ENCODE peak calls at places on chromosomes 6 and 20, in seven cellular contexts. Q, V, X, F, R, B and S are unnamed samples.

GRCh38 chr6:144969154-144969553 is 684.0 kb downstream of the UTRN start:
- DNase-seq in V (no peak), Q (no peak), B (no peak), R (no peak), F (no peak), X (no peak), S (no peak)

GRCh38 chr6:141326426-141326825 is 806.3 kb upstream of the GJE1 start:
- DNase-seq in F (peak; percentile 54), V (no peak), X (no peak), R (peak; percentile 21), B (no peak), Q (no peak), S (no peak)

GRCh38 chr20:9161308-9161707 is 92.4 kb downstream of the PLCB4 start:
- DNase-seq in X (no peak), R (no peak), F (no peak), B (no peak), V (no peak), Q (no peak), S (no peak)

GRCh38 chr6:12548526-12548925 is 168.0 kb upstream of the PHACTR1 start:
- DNase-seq in B (no peak), F (no peak), R (no peak), Q (no peak), V (no peak), X (no peak), S (no peak)

GRCh38 chr20:15475483-15475882 is 1097.8 kb downstream of the KIF16B start:
- DNase-seq in R (peak; percentile 31), Q (no peak), X (peak; percentile 27), V (peak; percentile 29), B (no peak), F (peak; percentile 10), S (peak; percentile 42)

GRCh38 chr6:36772401-36772800 is 66.8 kb downstream of the CPNE5 start:
- DNase-seq in R (no peak), X (no peak), F (no peak), V (no peak), B (no peak), Q (no peak), S (no peak)

GRCh38 chr20:40513010-40513409 is 176.0 kb downstream of the MAFB start:
- DNase-seq in V (no peak), X (no peak), Q (no peak), B (no peak), R (no peak), F (no peak), S (no peak)

GRCh38 chr6:309947-310346 is 17.7 kb downstream of the DUSP22 start:
- DNase-seq in Q (no peak), X (no peak), R (no peak), V (no peak), B (no peak), F (no peak), S (no peak)

GRCh38 chr20:12040261-12040660 is 122.6 kb downstream of the BTBD3 start:
- DNase-seq in X (no peak), F (no peak), R (no peak), V (no peak), B (no peak), Q (no peak), S (no peak)

GRCh38 chr20:3902446-3902845 is 13.3 kb downstream of the PANK2 start:
- DNase-seq in F (no peak), R (no peak), X (no peak), B (no peak), Q (no peak), V (no peak), S (no peak)

GRCh38 chr6:123770247-123770949 is 33.3 kb upstream of the NKAIN2 start:
- DNase-seq in V (no peak), X (no peak), R (no peak), Q (no peak), B (no peak), F (no peak), S (no peak)

GRCh38 chr6:142361765-142362540 is 60.1 kb downstream of the ADGRG6 start:
- DNase-seq in F (no peak), X (no peak), B (no peak), Q (no peak), V (no peak), R (no peak), S (no peak)

GRCh38 chr6:145906144-145906543 is 58.0 kb downstream of the SHPRH start:
- DNase-seq in B (no peak), Q (no peak), R (no peak), V (no peak), F (no peak), X (no peak), S (no peak)

GRCh38 chr6:474454-475185 is 83.1 kb downstream of the IRF4 start:
- DNase-seq in F (peak; percentile 16), X (no peak), V (no peak), R (no peak), B (no peak), Q (peak; percentile 66), S (no peak)

GRCh38 chr20:39036011-39036410 is 73.9 kb downstream of the DHX35 start:
- DNase-seq in B (no peak), R (no peak), V (no peak), X (no peak), F (no peak), Q (no peak), S (no peak)

GRCh38 chr6:113879186-113880096 is 22.3 kb downstream of the MARCKS start:
- DNase-seq in V (peak; percentile 54), X (peak; percentile 69), R (peak; percentile 49), F (peak; percentile 53), Q (no peak), B (no peak), S (no peak)

GRCh38 chr6:75492769-75493168 is 831 bp downstream of the FILIP1 start:
- DNase-seq in F (no peak), B (no peak), X (peak; percentile 19), R (no peak), V (no peak), Q (no peak), S (no peak)

GRCh38 chr20:1811621-1812498 is 83.3 kb upstream of the SIRPA start:
- DNase-seq in X (peak; percentile 41), Q (no peak), B (no peak), V (no peak), R (no peak), F (no peak), S (no peak)

GRCh38 chr6:158707120-158707519 is 57.3 kb downstream of the SYTL3 start:
- DNase-seq in R (peak; percentile 69), F (no peak), X (peak; percentile 47), Q (no peak), B (no peak), V (peak; percentile 45), S (peak; percentile 71)

GRCh38 chr20:57990396-57990987 is 238.0 kb downstream of the ANKRD60 start:
- DNase-seq in R (no peak), Q (no peak), X (no peak), B (no peak), F (peak; percentile 15), V (peak; percentile 50), S (no peak)

GRCh38 chr20:53875452-53875851 is 194.9 kb downstream of the BCAS1 start:
- DNase-seq in F (no peak), Q (no peak), X (no peak), B (no peak), V (no peak), R (no peak), S (peak; percentile 54)

GRCh38 chr6:111784423-111784822 is 88.8 kb downstream of the FYN start:
- DNase-seq in Q (no peak), V (no peak), B (no peak), F (no peak), R (no peak), X (no peak), S (no peak)

GRCh38 chr6:82208914-82209313 is 38.6 kb downstream of the IBTK start:
- DNase-seq in R (no peak), Q (no peak), F (no peak), B (no peak), V (no peak), X (no peak), S (no peak)

GRCh38 chr6:154414021-154414813 is 57.6 kb upstream of the IPCEF1 start:
- DNase-seq in V (no peak), F (no peak), Q (no peak), B (no peak), X (no peak), R (no peak), S (no peak)

GRCh38 chr6:150704447-150705192 is 104.9 kb downstream of the PLEKHG1 start:
- DNase-seq in B (no peak), X (no peak), R (no peak), V (no peak), Q (no peak), F (no peak), S (no peak)
- H3K4me1 ChIP-seq in B (no peaks in the 10 kb centered on the region), X (no peaks in the 10 kb centered on the region), R (no peaks in the 10 kb centered on the region), V (peaks cover 6% of the 10 kb centered on the region), Q (no peaks in the 10 kb centered on the region), F (no peaks in the 10 kb centered on the region), S (no peaks in the 10 kb centered on the region)

DNA sequence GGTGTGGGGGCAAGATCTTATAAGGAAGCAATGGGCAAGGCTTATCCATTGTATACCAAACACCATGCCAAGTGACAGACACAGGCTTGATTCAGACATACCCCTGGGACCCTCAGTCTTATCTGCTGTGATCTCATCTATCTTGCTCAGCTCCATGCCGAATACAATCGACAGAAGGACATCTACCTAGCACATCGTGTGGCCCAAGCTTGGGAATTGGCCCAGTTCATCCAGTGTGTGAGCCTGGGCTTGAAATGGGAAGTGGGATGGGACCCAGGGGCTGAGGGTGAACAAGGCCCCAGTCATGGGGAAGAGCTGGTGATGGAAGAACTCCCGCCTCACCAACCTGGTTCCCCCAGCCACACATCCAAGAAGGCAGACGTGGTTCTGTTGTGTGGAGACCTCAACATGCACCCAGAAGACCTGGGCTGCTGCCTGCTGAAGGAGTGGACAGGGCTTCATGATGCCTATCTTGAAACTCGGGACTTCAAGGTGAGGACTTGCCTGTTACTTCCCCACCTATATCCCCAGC is 1.9 kb downstream of the SMPD2 start:
- DNase-seq in B (no peak), Q (no peak), R (no peak), V (no peak), F (no peak), X (no peak), S (no peak)
- H3K4me3 ChIP-seq in B (no peak overlapping the region), Q (no peak overlapping the region), R (no peak overlapping the region), V (no peak overlapping the region), F (no peak overlapping the region), X (no peak overlapping the region), S (no peak overlapping the region)

GRCh38 chr6:7216941-7217621 is 95.9 kb downstream of the SSR1 start:
- DNase-seq in Q (no peak), R (no peak), B (no peak), F (no peak), X (peak; percentile 47), V (peak; percentile 53), S (peak; percentile 65)
- TF ChIP-seq CTCF in Q (no peak), R (peak; percentile 17), B (no peak), F (no peak), X (no peak), V (no peak), S (no peak)

DNA sequence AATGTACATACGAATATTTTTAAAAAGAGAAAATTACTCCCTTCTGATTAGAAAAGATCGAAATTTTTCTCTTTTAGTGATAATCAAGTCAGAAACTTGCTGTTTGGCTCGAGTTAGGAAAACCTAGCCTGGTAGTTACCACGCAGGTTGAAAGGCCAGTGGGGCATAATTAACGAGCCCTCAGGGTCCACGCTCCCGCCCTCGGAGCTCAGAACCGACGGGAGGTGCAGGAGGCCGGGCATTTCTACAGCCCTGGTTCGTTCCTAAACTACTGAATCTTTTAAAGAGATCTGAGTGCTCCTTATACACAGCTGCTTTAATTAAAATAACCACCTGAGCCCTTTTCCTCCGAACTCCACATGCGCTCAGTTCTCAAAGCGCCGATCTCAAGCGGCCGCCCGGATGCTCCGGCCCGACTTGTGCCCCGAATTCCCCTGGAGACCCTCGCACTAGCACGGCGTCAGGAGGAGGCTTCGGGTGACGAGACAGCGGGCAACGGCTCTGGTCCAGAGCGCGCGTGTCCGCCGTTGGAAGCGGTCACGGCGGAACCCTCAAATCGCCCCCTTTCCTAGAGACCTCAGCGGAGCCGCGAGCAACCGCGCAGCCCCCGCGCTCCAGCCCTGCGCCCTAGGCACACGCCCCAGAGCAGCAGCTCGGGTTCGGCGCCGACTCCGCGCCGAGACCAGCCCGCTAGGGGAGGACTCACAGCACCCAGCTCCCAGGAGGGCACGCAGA is 444 bp downstream of the WDR27 start:
- DNase-seq in Q (no peak), R (peak; percentile 39), F (no peak), B (no peak), V (no peak), X (no peak), S (no peak)
- H3K4me1 ChIP-seq in Q (peaks cover 38% of the 10 kb centered on the region), R (peaks cover 19% of the 10 kb centered on the region), F (peaks cover 28% of the 10 kb centered on the region), B (no peaks in the 10 kb centered on the region), V (peaks cover 34% of the 10 kb centered on the region), X (peaks cover 31% of the 10 kb centered on the region), S (peaks cover 7% of the 10 kb centered on the region)